ENCODE peak calls at places on chromosomes 5 and 9, in ten cellular contexts. One of them, this sample, is unnamed.

GRCh38 chr5:56876325-56876724 is 33.1 kb upstream of the SETD9 start:
- DNase-seq in pancreas: no peak
- DNase-seq in astrocyte of the spinal cord: no peak
- DNase-seq in H9: no peak
- DNase-seq in heart left ventricle: no peak
- DNase-seq in dorsolateral prefrontal cortex: no peak
- DNase-seq in A549: no peak
- DNase-seq in HepG2: no peak
- DNase-seq in K562: no peak
- DNase-seq in sigmoid colon: no peak
- DNase-seq in this sample: no peak

GRCh38 chr9:134210908-134211810 is 46.8 kb upstream of the RNU6ATAC start:
- DNase-seq in pancreas: no peak
- DNase-seq in astrocyte of the spinal cord: no peak
- DNase-seq in H9: no peak
- DNase-seq in heart left ventricle: peak
- DNase-seq in dorsolateral prefrontal cortex: peak
- DNase-seq in A549: no peak
- DNase-seq in HepG2: no peak
- DNase-seq in K562: no peak
- DNase-seq in sigmoid colon: peak
- DNase-seq in this sample: no peak

GRCh38 chr9:92035146-92035545 is 80.1 kb downstream of the SPTLC1 start:
- DNase-seq in pancreas: no peak
- DNase-seq in astrocyte of the spinal cord: peak
- DNase-seq in H9: no peak
- DNase-seq in heart left ventricle: no peak
- DNase-seq in dorsolateral prefrontal cortex: no peak
- DNase-seq in A549: no peak
- DNase-seq in HepG2: no peak
- DNase-seq in K562: no peak
- DNase-seq in sigmoid colon: peak
- DNase-seq in this sample: no peak

GRCh38 chr5:72066658-72067057 is 40.6 kb upstream of the MAP1B start:
- DNase-seq in pancreas: no peak
- DNase-seq in astrocyte of the spinal cord: peak
- DNase-seq in H9: no peak
- DNase-seq in heart left ventricle: no peak
- DNase-seq in dorsolateral prefrontal cortex: no peak
- DNase-seq in A549: peak
- DNase-seq in HepG2: no peak
- DNase-seq in K562: peak
- DNase-seq in sigmoid colon: no peak
- DNase-seq in this sample: no peak

GRCh38 chr5:36152324-36153298 is 700 bp downstream of the SKP2 start:
- DNase-seq in pancreas: no peak
- DNase-seq in astrocyte of the spinal cord: no peak
- DNase-seq in H9: no peak
- DNase-seq in heart left ventricle: no peak
- DNase-seq in dorsolateral prefrontal cortex: no peak
- DNase-seq in A549: no peak
- DNase-seq in HepG2: no peak
- DNase-seq in K562: peak
- DNase-seq in sigmoid colon: no peak
- DNase-seq in this sample: no peak

GRCh38 chr5:157566902-157567489 is 8.6 kb downstream of the ADAM19 start:
- DNase-seq in pancreas: no peak
- DNase-seq in astrocyte of the spinal cord: no peak
- DNase-seq in H9: no peak
- DNase-seq in heart left ventricle: no peak
- DNase-seq in dorsolateral prefrontal cortex: no peak
- DNase-seq in A549: no peak
- DNase-seq in HepG2: no peak
- DNase-seq in K562: no peak
- DNase-seq in sigmoid colon: no peak
- DNase-seq in this sample: no peak

GRCh38 chr5:92364986-92365550 is 982.0 kb upstream of the ARRDC3 start:
- DNase-seq in pancreas: no peak
- DNase-seq in astrocyte of the spinal cord: peak
- DNase-seq in H9: no peak
- DNase-seq in heart left ventricle: no peak
- DNase-seq in dorsolateral prefrontal cortex: peak
- DNase-seq in A549: no peak
- DNase-seq in HepG2: no peak
- DNase-seq in K562: no peak
- DNase-seq in sigmoid colon: no peak
- DNase-seq in this sample: no peak

GRCh38 chr9:4380406-4380805 is 80.5 kb upstream of the GLIS3 start:
- DNase-seq in pancreas: no peak
- DNase-seq in astrocyte of the spinal cord: no peak
- DNase-seq in H9: no peak
- DNase-seq in heart left ventricle: no peak
- DNase-seq in dorsolateral prefrontal cortex: no peak
- DNase-seq in A549: no peak
- DNase-seq in HepG2: no peak
- DNase-seq in K562: no peak
- DNase-seq in sigmoid colon: no peak
- DNase-seq in this sample: no peak

GRCh38 chr9:78354980-78355379 is 58.1 kb downstream of the PSAT1 start:
- DNase-seq in pancreas: no peak
- DNase-seq in astrocyte of the spinal cord: no peak
- DNase-seq in H9: no peak
- DNase-seq in heart left ventricle: no peak
- DNase-seq in dorsolateral prefrontal cortex: no peak
- DNase-seq in A549: no peak
- DNase-seq in HepG2: no peak
- DNase-seq in K562: no peak
- DNase-seq in sigmoid colon: no peak
- DNase-seq in this sample: no peak

GRCh38 chr5:101244621-101245020 is 341.5 kb upstream of the ST8SIA4 start:
- DNase-seq in pancreas: no peak
- DNase-seq in astrocyte of the spinal cord: no peak
- DNase-seq in H9: no peak
- DNase-seq in heart left ventricle: no peak
- DNase-seq in dorsolateral prefrontal cortex: no peak
- DNase-seq in A549: no peak
- DNase-seq in HepG2: no peak
- DNase-seq in K562: no peak
- DNase-seq in sigmoid colon: no peak
- DNase-seq in this sample: no peak

GRCh38 chr5:131171276-131171815 is 602 bp downstream of the LYRM7 start:
- DNase-seq in pancreas: no peak
- DNase-seq in astrocyte of the spinal cord: no peak
- DNase-seq in H9: no peak
- DNase-seq in heart left ventricle: no peak
- DNase-seq in dorsolateral prefrontal cortex: no peak
- DNase-seq in A549: no peak
- DNase-seq in HepG2: peak
- DNase-seq in K562: no peak
- DNase-seq in sigmoid colon: no peak
- DNase-seq in this sample: no peak

GRCh38 chr9:136190656-136191548 is 14.0 kb downstream of the LHX3 start:
- DNase-seq in pancreas: no peak
- DNase-seq in astrocyte of the spinal cord: no peak
- DNase-seq in H9: no peak
- DNase-seq in heart left ventricle: no peak
- DNase-seq in dorsolateral prefrontal cortex: no peak
- DNase-seq in A549: no peak
- DNase-seq in HepG2: no peak
- DNase-seq in K562: no peak
- DNase-seq in sigmoid colon: no peak
- DNase-seq in this sample: no peak

GRCh38 chr5:14284366-14285148 is 141.4 kb downstream of the TRIO start:
- DNase-seq in pancreas: no peak
- DNase-seq in astrocyte of the spinal cord: no peak
- DNase-seq in H9: no peak
- DNase-seq in heart left ventricle: no peak
- DNase-seq in dorsolateral prefrontal cortex: no peak
- DNase-seq in A549: no peak
- DNase-seq in HepG2: no peak
- DNase-seq in K562: no peak
- DNase-seq in sigmoid colon: no peak
- DNase-seq in this sample: no peak

GRCh38 chr5:116564756-116565593 is 9.6 kb downstream of the SEMA6A start:
- DNase-seq in pancreas: no peak
- DNase-seq in astrocyte of the spinal cord: no peak
- DNase-seq in H9: no peak
- DNase-seq in heart left ventricle: no peak
- DNase-seq in dorsolateral prefrontal cortex: no peak
- DNase-seq in A549: no peak
- DNase-seq in HepG2: no peak
- DNase-seq in K562: no peak
- DNase-seq in sigmoid colon: no peak
- DNase-seq in this sample: no peak

GRCh38 chr9:126617740-126618133 is 4.0 kb downstream of the LMX1B start:
- DNase-seq in pancreas: no peak
- DNase-seq in astrocyte of the spinal cord: no peak
- DNase-seq in H9: peak
- DNase-seq in heart left ventricle: no peak
- DNase-seq in dorsolateral prefrontal cortex: no peak
- DNase-seq in A549: no peak
- DNase-seq in HepG2: no peak
- DNase-seq in K562: peak
- DNase-seq in sigmoid colon: no peak
- DNase-seq in this sample: no peak

GRCh38 chr9:126615791-126616447 is 2.2 kb downstream of the LMX1B start:
- DNase-seq in pancreas: no peak
- DNase-seq in astrocyte of the spinal cord: no peak
- DNase-seq in H9: peak
- DNase-seq in heart left ventricle: no peak
- DNase-seq in dorsolateral prefrontal cortex: no peak
- DNase-seq in A549: no peak
- DNase-seq in HepG2: no peak
- DNase-seq in K562: no peak
- DNase-seq in sigmoid colon: no peak
- DNase-seq in this sample: peak

GRCh38 chr9:126615251-126615790 is 1.6 kb downstream of the LMX1B start:
- DNase-seq in pancreas: no peak
- DNase-seq in astrocyte of the spinal cord: no peak
- DNase-seq in H9: peak
- DNase-seq in heart left ventricle: peak
- DNase-seq in dorsolateral prefrontal cortex: no peak
- DNase-seq in A549: no peak
- DNase-seq in HepG2: peak
- DNase-seq in K562: no peak
- DNase-seq in sigmoid colon: no peak
- DNase-seq in this sample: peak

GRCh38 chr9:126617003-126617739 is 3.4 kb downstream of the LMX1B start:
- DNase-seq in pancreas: no peak
- DNase-seq in astrocyte of the spinal cord: no peak
- DNase-seq in H9: peak
- DNase-seq in heart left ventricle: no peak
- DNase-seq in dorsolateral prefrontal cortex: no peak
- DNase-seq in A549: no peak
- DNase-seq in HepG2: no peak
- DNase-seq in K562: no peak
- DNase-seq in sigmoid colon: no peak
- DNase-seq in this sample: no peak

GRCh38 chr9:126616521-126616976 is 2.8 kb downstream of the LMX1B start:
- DNase-seq in pancreas: no peak
- DNase-seq in astrocyte of the spinal cord: no peak
- DNase-seq in H9: no peak
- DNase-seq in heart left ventricle: no peak
- DNase-seq in dorsolateral prefrontal cortex: no peak
- DNase-seq in A549: no peak
- DNase-seq in HepG2: no peak
- DNase-seq in K562: no peak
- DNase-seq in sigmoid colon: no peak
- DNase-seq in this sample: peak
- TF ChIP-seq CTCF in pancreas: no peak
- TF ChIP-seq CTCF in astrocyte of the spinal cord: no peak
- TF ChIP-seq CTCF in H9: no peak
- TF ChIP-seq CTCF in heart left ventricle: no peak
- TF ChIP-seq CTCF in dorsolateral prefrontal cortex: no peak
- TF ChIP-seq CTCF in A549: no peak
- TF ChIP-seq CTCF in HepG2: no peak
- TF ChIP-seq CTCF in K562: no peak
- TF ChIP-seq CTCF in sigmoid colon: no peak
- TF ChIP-seq CTCF in this sample: no peak

GRCh38 chr9:131178382-131178781 is 53.0 kb downstream of the NUP214 start:
- DNase-seq in pancreas: peak
- DNase-seq in astrocyte of the spinal cord: peak
- DNase-seq in H9: peak
- DNase-seq in heart left ventricle: peak
- DNase-seq in dorsolateral prefrontal cortex: peak
- DNase-seq in A549: peak
- DNase-seq in HepG2: peak
- DNase-seq in K562: peak
- DNase-seq in sigmoid colon: peak
- DNase-seq in this sample: peak
- TF ChIP-seq CTCF in pancreas: peak
- TF ChIP-seq CTCF in astrocyte of the spinal cord: peak
- TF ChIP-seq CTCF in H9: peak
- TF ChIP-seq CTCF in heart left ventricle: peak
- TF ChIP-seq CTCF in dorsolateral prefrontal cortex: peak
- TF ChIP-seq CTCF in A549: peak
- TF ChIP-seq CTCF in HepG2: peak
- TF ChIP-seq CTCF in K562: no peak
- TF ChIP-seq CTCF in sigmoid colon: peak
- TF ChIP-seq CTCF in this sample: peak

DNA sequence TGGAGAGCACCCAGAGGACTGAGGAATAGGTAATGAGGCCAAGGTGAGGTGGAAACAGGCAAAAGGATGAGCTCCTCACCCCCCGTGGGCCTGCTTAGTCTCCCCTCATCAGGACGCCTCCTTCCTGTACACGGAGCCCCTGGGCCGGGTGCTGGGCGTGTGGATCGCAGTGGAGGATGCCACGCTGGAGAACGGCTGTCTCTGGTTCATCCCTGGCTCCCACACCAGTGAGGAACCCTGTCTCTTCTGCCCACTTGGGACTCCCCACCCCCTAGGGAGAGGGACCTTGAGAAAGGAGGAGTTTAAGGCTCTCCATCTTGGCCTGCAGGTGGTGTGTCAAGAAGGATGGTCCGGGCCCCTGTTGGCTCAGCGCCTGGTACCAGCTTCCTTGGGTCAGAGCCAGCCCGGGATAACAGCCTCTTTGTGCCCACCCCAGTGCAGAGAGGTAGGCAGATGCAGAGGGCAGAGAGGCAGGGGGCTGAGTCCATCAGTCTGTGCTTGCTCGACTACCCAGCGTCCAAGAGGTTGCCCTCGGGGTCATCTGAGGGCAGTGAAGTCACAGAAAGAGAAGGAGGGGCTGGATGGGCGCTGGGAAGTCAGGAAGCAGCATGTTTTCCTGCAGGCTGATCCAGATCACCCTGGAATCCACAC is 7.0 kb downstream of the DOLK start:
- DNase-seq in pancreas: no peak
- DNase-seq in astrocyte of the spinal cord: no peak
- DNase-seq in H9: no peak
- DNase-seq in heart left ventricle: no peak
- DNase-seq in dorsolateral prefrontal cortex: no peak
- DNase-seq in A549: no peak
- DNase-seq in HepG2: peak
- DNase-seq in K562: no peak
- DNase-seq in sigmoid colon: peak
- DNase-seq in this sample: no peak
- TF ChIP-seq CTCF in pancreas: no peak
- TF ChIP-seq CTCF in astrocyte of the spinal cord: no peak
- TF ChIP-seq CTCF in H9: no peak
- TF ChIP-seq CTCF in heart left ventricle: no peak
- TF ChIP-seq CTCF in dorsolateral prefrontal cortex: no peak
- TF ChIP-seq CTCF in A549: no peak
- TF ChIP-seq CTCF in HepG2: no peak
- TF ChIP-seq CTCF in K562: no peak
- TF ChIP-seq CTCF in sigmoid colon: no peak
- TF ChIP-seq CTCF in this sample: no peak

GRCh38 chr5:111129938-111130337 is 37.8 kb downstream of the WDR36 start:
- DNase-seq in pancreas: no peak
- DNase-seq in astrocyte of the spinal cord: peak
- DNase-seq in H9: no peak
- DNase-seq in heart left ventricle: no peak
- DNase-seq in dorsolateral prefrontal cortex: no peak
- DNase-seq in A549: no peak
- DNase-seq in HepG2: no peak
- DNase-seq in K562: no peak
- DNase-seq in sigmoid colon: no peak
- DNase-seq in this sample: no peak
- TF ChIP-seq CTCF in pancreas: no peak
- TF ChIP-seq CTCF in astrocyte of the spinal cord: no peak
- TF ChIP-seq CTCF in H9: no peak
- TF ChIP-seq CTCF in heart left ventricle: no peak
- TF ChIP-seq CTCF in dorsolateral prefrontal cortex: no peak
- TF ChIP-seq CTCF in A549: no peak
- TF ChIP-seq CTCF in HepG2: no peak
- TF ChIP-seq CTCF in K562: no peak
- TF ChIP-seq CTCF in sigmoid colon: no peak
- TF ChIP-seq CTCF in this sample: no peak

This sample was measured in D721Med.